ENCODE peak calls at places on chromosome 21, in six cellular contexts. R is GM23338, M is fibroblast of lung, C is mammary epithelial cell, K is hepatocyte, Q is H9. G is an unnamed sample.

GRCh38 chr21:15592957-15593356 is 136.8 kb upstream of the USP25 start:
- DNase-seq in M (no peak), C (no peak), R (no peak), K (no peak), Q (no peak), G (no peak)

GRCh38 chr21:37072239-37072987 is 458 bp downstream of the PIGP start:
- DNase-seq in R (peak; percentile 67), C (peak; percentile 71), Q (no peak), M (no peak), K (peak; percentile 93), G (peak; percentile 13)

GRCh38 chr21:46052703-46053651 is 44.9 kb upstream of the COL6A2 start:
- DNase-seq in M (peak; percentile 46), C (peak; percentile 76), R (no peak), Q (peak; percentile 27), K (no peak), G (no peak)

GRCh38 chr21:34074283-34075098 is 1.1 kb downstream of the MRPS6 start:
- DNase-seq in C (peak; percentile 38), Q (no peak), R (peak; percentile 60), M (peak; percentile 27), K (peak; percentile 27), G (no peak)

GRCh38 chr21:46128983-46129571 is 26.3 kb downstream of the FTCD start:
- DNase-seq in Q (no peak), K (no peak), M (no peak), C (no peak), R (no peak), G (no peak)

GRCh38 chr21:31293986-31294385 is 50.1 kb downstream of the TIAM1 start:
- DNase-seq in M (peak; percentile 82), Q (no peak), K (peak; percentile 40), C (peak; percentile 74), R (no peak), G (no peak)

GRCh38 chr21:31343680-31344480 is at the start of gene TIAM1:
- DNase-seq in Q (peak; percentile 74), M (peak; percentile 62), R (peak; percentile 71), C (peak; percentile 89), K (peak; percentile 67), G (peak; percentile 52)

GRCh38 chr21:46065215-46065992 is 32.5 kb upstream of the COL6A2 start:
- DNase-seq in C (no peak), K (peak; percentile 45), R (no peak), Q (peak; percentile 30), M (peak; percentile 73), G (no peak)

GRCh38 chr21:29914326-29914725 is 25.5 kb downstream of the GRIK1 start:
- DNase-seq in C (peak; percentile 42), Q (no peak), M (no peak), K (no peak), R (no peak), G (peak; percentile 7)

GRCh38 chr21:31520506-31521163 is 138.9 kb upstream of the SOD1 start:
- DNase-seq in K (no peak), M (peak; percentile 26), Q (no peak), R (no peak), C (no peak), G (no peak)

GRCh38 chr21:46158666-46159300 is 3.4 kb upstream of the FTCD start:
- DNase-seq in C (no peak), M (no peak), K (peak; percentile 2), R (no peak), Q (no peak), G (no peak)

GRCh38 chr21:35217504-35218060 is 168.5 kb upstream of the RUNX1 start:
- DNase-seq in K (peak; percentile 52), R (peak; percentile 30), M (peak; percentile 82), Q (peak; percentile 45), C (peak; percentile 100), G (peak; percentile 100)

GRCh38 chr21:46284077-46284644 is 1.2 kb downstream of the MCM3AP start:
- DNase-seq in K (no peak), M (no peak), Q (no peak), R (no peak), C (no peak), G (no peak)

GRCh38 chr21:15206514-15206913 is 141.7 kb upstream of the NRIP1 start:
- DNase-seq in K (no peak), R (no peak), C (no peak), Q (no peak), M (no peak), G (no peak)

GRCh38 chr21:37863842-37864241 is 52.4 kb downstream of the KCNJ6 start:
- DNase-seq in K (peak; percentile 43), M (peak; percentile 87), C (no peak), R (no peak), Q (no peak), G (no peak)

GRCh38 chr21:33968998-33969353 is 53.4 kb upstream of the ATP5PO start:
- DNase-seq in C (no peak), Q (no peak), M (no peak), R (no peak), K (no peak), G (no peak)

GRCh38 chr21:24223625-24224024 is 1383.7 kb downstream of the MRPL39 start:
- DNase-seq in Q (no peak), C (no peak), M (peak; percentile 1), R (no peak), K (no peak), G (no peak)

GRCh38 chr21:30936207-30936606 is 54.8 kb upstream of the KRTAP11-1 start:
- DNase-seq in R (no peak), Q (no peak), K (no peak), M (no peak), C (no peak), G (no peak)

GRCh38 chr21:29359718-29360117 is 61.0 kb downstream of the BACH1 start:
- DNase-seq in C (peak; percentile 47), K (no peak), Q (no peak), M (no peak), R (no peak), G (no peak)

GRCh38 chr21:29343517-29343916 is 44.8 kb downstream of the BACH1 start:
- DNase-seq in K (no peak), R (no peak), Q (no peak), C (no peak), M (peak; percentile 71), G (no peak)

GRCh38 chr21:40832316-40832715 is 14.6 kb downstream of the DSCAM start:
- DNase-seq in K (no peak), M (no peak), Q (no peak), C (no peak), R (no peak), G (no peak)

GRCh38 chr21:24310780-24311179 is 1296.5 kb downstream of the MRPL39 start:
- DNase-seq in Q (no peak), M (no peak), K (no peak), C (no peak), R (no peak), G (no peak)

GRCh38 chr21:31374430-31374829 is 30.4 kb upstream of the TIAM1 start:
- DNase-seq in C (no peak), Q (no peak), R (no peak), K (no peak), M (no peak), G (no peak)

GRCh38 chr21:46425061-46425460 is 33.6 kb upstream of the DIP2A start:
- DNase-seq in R (no peak), M (no peak), C (no peak), K (no peak), Q (no peak), G (no peak)

DNA sequence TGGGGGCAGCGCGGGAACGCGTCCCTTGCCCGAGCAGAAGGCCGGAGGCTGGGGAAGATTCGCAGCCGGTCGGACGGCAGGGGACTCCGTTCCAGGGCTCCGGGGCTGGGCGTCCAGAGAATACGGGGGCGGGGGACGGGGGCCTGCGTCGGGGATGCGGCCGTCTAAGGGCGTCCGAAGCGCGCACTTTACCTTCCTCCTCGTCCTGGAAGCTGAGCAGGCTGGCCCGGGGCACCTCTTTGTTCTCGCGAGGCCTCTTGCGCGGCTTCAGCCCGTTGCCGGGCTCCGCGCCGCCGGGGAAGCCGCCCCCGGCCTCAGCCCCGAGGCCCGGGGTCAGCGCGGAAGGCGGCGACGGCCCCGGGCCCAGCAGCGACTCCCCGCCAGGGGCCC is 426 bp downstream of the PAXBP1 start:
- DNase-seq in Q (peak; percentile 57), M (peak; percentile 63), C (peak; percentile 62), R (peak; percentile 78), K (peak; percentile 84), G (no peak)
- H3K79me2 ChIP-seq in Q (peaks cover 34% of the 10 kb centered on the region), M (peaks cover 51% of the 10 kb centered on the region), C (peaks cover 62% of the 10 kb centered on the region), R (peaks cover 51% of the 10 kb centered on the region), K (peaks cover 59% of the 10 kb centered on the region), G (peaks cover 52% of the 10 kb centered on the region)

GRCh38 chr21:43867332-43867703 is 2.3 kb downstream of the AGPAT3 start:
- DNase-seq in Q (no peak), C (no peak), K (no peak), M (no peak), R (peak; percentile 27), G (no peak)
- H4K20me1 ChIP-seq in Q (no peaks in the 10 kb centered on the region), C (no peaks in the 10 kb centered on the region), K (peaks cover 31% of the 10 kb centered on the region), M (no peaks in the 10 kb centered on the region), R (no peaks in the 10 kb centered on the region), G (peaks cover 8% of the 10 kb centered on the region)

GRCh38 chr21:41945982-41946381 is 7.8 kb downstream of the C2CD2 start:
- DNase-seq in Q (no peak), K (no peak), M (no peak), C (no peak), R (no peak), G (no peak)
- H3K79me2 ChIP-seq in Q (no peaks in the 10 kb centered on the region), K (peaks cover 15% of the 10 kb centered on the region), M (peaks cover 27% of the 10 kb centered on the region), C (peaks cover 91% of the 10 kb centered on the region), R (peaks cover 68% of the 10 kb centered on the region), G (peaks cover 90% of the 10 kb centered on the region)

DNA sequence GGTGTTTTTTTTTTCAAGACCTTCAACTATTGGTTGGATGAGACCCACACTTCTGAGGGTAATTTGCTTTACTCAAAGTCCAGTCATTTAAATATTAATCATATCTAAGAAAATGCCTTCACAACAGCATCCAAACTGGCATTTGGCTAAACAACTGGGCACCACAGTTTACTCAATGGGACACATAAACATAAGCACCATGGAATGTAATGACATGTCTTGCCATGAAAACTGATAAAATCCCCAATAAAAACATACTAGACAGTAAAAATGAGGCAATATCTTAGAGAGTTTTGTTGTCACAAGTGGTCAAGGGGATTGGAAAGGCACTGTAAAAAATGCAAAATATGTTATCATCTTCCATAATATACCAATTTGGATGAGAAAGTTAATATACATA is 838.8 kb upstream of the ADAMTS5 start:
- DNase-seq in M (no peak), R (no peak), Q (no peak), C (no peak), K (no peak), G (no peak)
- H4K20me1 ChIP-seq in M (no peaks in the 10 kb centered on the region), R (no peaks in the 10 kb centered on the region), Q (no peaks in the 10 kb centered on the region), C (no peaks in the 10 kb centered on the region), K (no peaks in the 10 kb centered on the region), G (no peaks in the 10 kb centered on the region)

DNA sequence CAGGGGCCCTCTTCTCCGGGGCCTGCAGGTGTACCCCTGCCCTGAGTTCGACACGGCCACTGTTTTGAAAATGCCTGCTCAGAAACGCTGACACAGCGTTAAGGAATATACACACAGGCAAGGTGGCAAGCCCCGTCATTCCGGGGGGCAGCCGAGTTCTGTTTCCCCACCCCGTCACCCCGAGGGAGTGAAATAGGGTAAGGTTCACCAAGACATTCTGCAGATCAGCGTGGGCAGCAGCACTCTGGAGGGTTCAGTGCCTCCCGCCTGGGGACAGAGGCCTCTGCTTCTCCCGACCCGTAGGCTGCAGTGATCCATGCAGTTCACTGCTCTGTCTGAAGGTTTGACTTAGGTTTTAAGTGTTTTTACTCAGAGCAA is 63.2 kb downstream of the AGPAT3 start:
- DNase-seq in R (no peak), C (no peak), Q (no peak), M (no peak), K (no peak), G (no peak)
- H3K79me2 ChIP-seq in R (no peaks in the 10 kb centered on the region), C (no peaks in the 10 kb centered on the region), Q (no peaks in the 10 kb centered on the region), M (no peaks in the 10 kb centered on the region), K (peaks cover 76% of the 10 kb centered on the region), G (peaks cover 3% of the 10 kb centered on the region)